ENCODE peak calls at places on chromosomes 3 and 15, in seven cellular contexts. One of them, this sample, is unnamed.

GRCh38 chr3:108835101-108835500 is 12.5 kb downstream of the TRAT1 start:
- DNase-seq in GM13977: no peak
- DNase-seq in kidney glomerular epithelial cell: no peak
- DNase-seq in GDM1: no peak
- DNase-seq in left ventricle myocardium superior: no peak
- DNase-seq in stimulated activated CD8-positive, alpha-beta memory T cell treated with anti-CD3 and anti-CD28 coated beads, Interleukin-15, amount 100 ng/mL, for 1 hour: no peak
- DNase-seq in HCT116: no peak
- DNase-seq in this sample: no peak

GRCh38 chr3:183825380-183826161 is at the start of gene MAP6D1:
- DNase-seq in GM13977: peak
- DNase-seq in kidney glomerular epithelial cell: peak
- DNase-seq in GDM1: peak
- DNase-seq in left ventricle myocardium superior: peak
- DNase-seq in stimulated activated CD8-positive, alpha-beta memory T cell treated with anti-CD3 and anti-CD28 coated beads, Interleukin-15, amount 100 ng/mL, for 1 hour: no peak
- DNase-seq in HCT116: peak
- DNase-seq in this sample: peak

GRCh38 chr15:41933771-41934170 is 38.6 kb downstream of the EHD4 start:
- DNase-seq in GM13977: no peak
- DNase-seq in kidney glomerular epithelial cell: no peak
- DNase-seq in GDM1: no peak
- DNase-seq in left ventricle myocardium superior: no peak
- DNase-seq in stimulated activated CD8-positive, alpha-beta memory T cell treated with anti-CD3 and anti-CD28 coated beads, Interleukin-15, amount 100 ng/mL, for 1 hour: no peak
- DNase-seq in HCT116: peak
- DNase-seq in this sample: no peak

GRCh38 chr3:83632526-83632925 is 1326.3 kb upstream of the CADM2 start:
- DNase-seq in GM13977: no peak
- DNase-seq in kidney glomerular epithelial cell: no peak
- DNase-seq in GDM1: no peak
- DNase-seq in left ventricle myocardium superior: no peak
- DNase-seq in stimulated activated CD8-positive, alpha-beta memory T cell treated with anti-CD3 and anti-CD28 coated beads, Interleukin-15, amount 100 ng/mL, for 1 hour: no peak
- DNase-seq in HCT116: no peak
- DNase-seq in this sample: no peak

GRCh38 chr3:56154297-56154696 is 314.0 kb downstream of the ERC2 start:
- DNase-seq in GM13977: no peak
- DNase-seq in kidney glomerular epithelial cell: no peak
- DNase-seq in GDM1: no peak
- DNase-seq in left ventricle myocardium superior: no peak
- DNase-seq in stimulated activated CD8-positive, alpha-beta memory T cell treated with anti-CD3 and anti-CD28 coated beads, Interleukin-15, amount 100 ng/mL, for 1 hour: no peak
- DNase-seq in HCT116: no peak
- DNase-seq in this sample: no peak

GRCh38 chr3:171326717-171327440 is 133.3 kb downstream of the TNIK start:
- DNase-seq in GM13977: no peak
- DNase-seq in kidney glomerular epithelial cell: no peak
- DNase-seq in GDM1: no peak
- DNase-seq in left ventricle myocardium superior: no peak
- DNase-seq in stimulated activated CD8-positive, alpha-beta memory T cell treated with anti-CD3 and anti-CD28 coated beads, Interleukin-15, amount 100 ng/mL, for 1 hour: no peak
- DNase-seq in HCT116: no peak
- DNase-seq in this sample: no peak

GRCh38 chr15:69319384-69320375 is 21.0 kb downstream of the PAQR5 start:
- DNase-seq in GM13977: no peak
- DNase-seq in kidney glomerular epithelial cell: no peak
- DNase-seq in GDM1: peak
- DNase-seq in left ventricle myocardium superior: no peak
- DNase-seq in stimulated activated CD8-positive, alpha-beta memory T cell treated with anti-CD3 and anti-CD28 coated beads, Interleukin-15, amount 100 ng/mL, for 1 hour: no peak
- DNase-seq in HCT116: no peak
- DNase-seq in this sample: no peak

GRCh38 chr3:177037241-177037640 is 160.0 kb downstream of the TBL1XR1 start:
- DNase-seq in GM13977: no peak
- DNase-seq in kidney glomerular epithelial cell: no peak
- DNase-seq in GDM1: no peak
- DNase-seq in left ventricle myocardium superior: no peak
- DNase-seq in stimulated activated CD8-positive, alpha-beta memory T cell treated with anti-CD3 and anti-CD28 coated beads, Interleukin-15, amount 100 ng/mL, for 1 hour: no peak
- DNase-seq in HCT116: no peak
- DNase-seq in this sample: no peak